ENCODE peak calls at places on chromosomes 7 and 10, in nine cellular contexts. One of them, this sample, is unnamed.

GRCh38 chr10:106910666-106911065 is 253.8 kb downstream of the SORCS1 start:
- DNase-seq in NCI-H748 treated with DMSO at 0.1 percent for 48 hours: no peak
- DNase-seq in breast epithelium: no peak
- DNase-seq in COLO829: no peak
- DNase-seq in stimulated activated CD4-positive, alpha-beta T cell treated with anti-CD3 and anti-CD28 coated beads, Interleukin-1b, Interleukin-23, amount 100 ng/mL, for 1 hour: no peak
- DNase-seq in astrocyte of the spinal cord: no peak
- DNase-seq in activated CD8-positive, alpha-beta memory T cell treated with anti-CD3 and anti-CD28 coated beads for 24 hours: no peak
- DNase-seq in Daoy: no peak
- DNase-seq in AG08395: no peak
- DNase-seq in this sample: no peak

GRCh38 chr7:50661345-50662058 is 96.3 kb upstream of the DDC start:
- DNase-seq in NCI-H748 treated with DMSO at 0.1 percent for 48 hours: no peak
- DNase-seq in breast epithelium: no peak
- DNase-seq in COLO829: no peak
- DNase-seq in stimulated activated CD4-positive, alpha-beta T cell treated with anti-CD3 and anti-CD28 coated beads, Interleukin-1b, Interleukin-23, amount 100 ng/mL, for 1 hour: no peak
- DNase-seq in astrocyte of the spinal cord: no peak
- DNase-seq in activated CD8-positive, alpha-beta memory T cell treated with anti-CD3 and anti-CD28 coated beads for 24 hours: peak
- DNase-seq in Daoy: no peak
- DNase-seq in AG08395: no peak
- DNase-seq in this sample: no peak

GRCh38 chr10:15361131-15361530 is 10.0 kb downstream of the FAM171A1 start:
- DNase-seq in NCI-H748 treated with DMSO at 0.1 percent for 48 hours: no peak
- DNase-seq in breast epithelium: no peak
- DNase-seq in COLO829: no peak
- DNase-seq in stimulated activated CD4-positive, alpha-beta T cell treated with anti-CD3 and anti-CD28 coated beads, Interleukin-1b, Interleukin-23, amount 100 ng/mL, for 1 hour: no peak
- DNase-seq in astrocyte of the spinal cord: no peak
- DNase-seq in activated CD8-positive, alpha-beta memory T cell treated with anti-CD3 and anti-CD28 coated beads for 24 hours: no peak
- DNase-seq in Daoy: no peak
- DNase-seq in AG08395: no peak
- DNase-seq in this sample: no peak

GRCh38 chr10:89064764-89065163 is 74.2 kb downstream of the FAS start:
- DNase-seq in NCI-H748 treated with DMSO at 0.1 percent for 48 hours: no peak
- DNase-seq in breast epithelium: no peak
- DNase-seq in COLO829: no peak
- DNase-seq in stimulated activated CD4-positive, alpha-beta T cell treated with anti-CD3 and anti-CD28 coated beads, Interleukin-1b, Interleukin-23, amount 100 ng/mL, for 1 hour: no peak
- DNase-seq in astrocyte of the spinal cord: peak
- DNase-seq in activated CD8-positive, alpha-beta memory T cell treated with anti-CD3 and anti-CD28 coated beads for 24 hours: no peak
- DNase-seq in Daoy: no peak
- DNase-seq in AG08395: no peak
- DNase-seq in this sample: no peak

GRCh38 chr10:75223507-75223906 is 12.2 kb downstream of the COMTD1 start:
- DNase-seq in NCI-H748 treated with DMSO at 0.1 percent for 48 hours: no peak
- DNase-seq in breast epithelium: no peak
- DNase-seq in COLO829: no peak
- DNase-seq in stimulated activated CD4-positive, alpha-beta T cell treated with anti-CD3 and anti-CD28 coated beads, Interleukin-1b, Interleukin-23, amount 100 ng/mL, for 1 hour: no peak
- DNase-seq in astrocyte of the spinal cord: no peak
- DNase-seq in activated CD8-positive, alpha-beta memory T cell treated with anti-CD3 and anti-CD28 coated beads for 24 hours: no peak
- DNase-seq in Daoy: no peak
- DNase-seq in AG08395: no peak
- DNase-seq in this sample: no peak

GRCh38 chr10:124403548-124403947 is 15.2 kb downstream of the OAT start:
- DNase-seq in NCI-H748 treated with DMSO at 0.1 percent for 48 hours: peak
- DNase-seq in breast epithelium: no peak
- DNase-seq in COLO829: peak
- DNase-seq in stimulated activated CD4-positive, alpha-beta T cell treated with anti-CD3 and anti-CD28 coated beads, Interleukin-1b, Interleukin-23, amount 100 ng/mL, for 1 hour: no peak
- DNase-seq in astrocyte of the spinal cord: peak
- DNase-seq in activated CD8-positive, alpha-beta memory T cell treated with anti-CD3 and anti-CD28 coated beads for 24 hours: no peak
- DNase-seq in Daoy: peak
- DNase-seq in AG08395: peak
- DNase-seq in this sample: no peak

GRCh38 chr7:29126804-29127203 is 19.5 kb downstream of the CPVL start:
- DNase-seq in NCI-H748 treated with DMSO at 0.1 percent for 48 hours: no peak
- DNase-seq in breast epithelium: no peak
- DNase-seq in COLO829: no peak
- DNase-seq in stimulated activated CD4-positive, alpha-beta T cell treated with anti-CD3 and anti-CD28 coated beads, Interleukin-1b, Interleukin-23, amount 100 ng/mL, for 1 hour: no peak
- DNase-seq in astrocyte of the spinal cord: no peak
- DNase-seq in activated CD8-positive, alpha-beta memory T cell treated with anti-CD3 and anti-CD28 coated beads for 24 hours: no peak
- DNase-seq in Daoy: peak
- DNase-seq in AG08395: no peak
- DNase-seq in this sample: no peak

GRCh38 chr7:156461881-156462665 is 178.5 kb upstream of the RNF32 start:
- DNase-seq in NCI-H748 treated with DMSO at 0.1 percent for 48 hours: no peak
- DNase-seq in breast epithelium: no peak
- DNase-seq in COLO829: no peak
- DNase-seq in stimulated activated CD4-positive, alpha-beta T cell treated with anti-CD3 and anti-CD28 coated beads, Interleukin-1b, Interleukin-23, amount 100 ng/mL, for 1 hour: no peak
- DNase-seq in astrocyte of the spinal cord: no peak
- DNase-seq in activated CD8-positive, alpha-beta memory T cell treated with anti-CD3 and anti-CD28 coated beads for 24 hours: peak
- DNase-seq in Daoy: no peak
- DNase-seq in AG08395: no peak
- DNase-seq in this sample: no peak

GRCh38 chr7:35513828-35514227 is 181.1 kb downstream of the HERPUD2 start:
- DNase-seq in NCI-H748 treated with DMSO at 0.1 percent for 48 hours: no peak
- DNase-seq in breast epithelium: no peak
- DNase-seq in COLO829: no peak
- DNase-seq in stimulated activated CD4-positive, alpha-beta T cell treated with anti-CD3 and anti-CD28 coated beads, Interleukin-1b, Interleukin-23, amount 100 ng/mL, for 1 hour: no peak
- DNase-seq in astrocyte of the spinal cord: peak
- DNase-seq in activated CD8-positive, alpha-beta memory T cell treated with anti-CD3 and anti-CD28 coated beads for 24 hours: no peak
- DNase-seq in Daoy: peak
- DNase-seq in AG08395: no peak
- DNase-seq in this sample: no peak

GRCh38 chr10:77597560-77597959 is 40.0 kb downstream of the KCNMA1 start:
- DNase-seq in NCI-H748 treated with DMSO at 0.1 percent for 48 hours: no peak
- DNase-seq in breast epithelium: no peak
- DNase-seq in COLO829: no peak
- DNase-seq in stimulated activated CD4-positive, alpha-beta T cell treated with anti-CD3 and anti-CD28 coated beads, Interleukin-1b, Interleukin-23, amount 100 ng/mL, for 1 hour: no peak
- DNase-seq in astrocyte of the spinal cord: no peak
- DNase-seq in activated CD8-positive, alpha-beta memory T cell treated with anti-CD3 and anti-CD28 coated beads for 24 hours: no peak
- DNase-seq in Daoy: no peak
- DNase-seq in AG08395: no peak
- DNase-seq in this sample: no peak

GRCh38 chr7:73451780-73452398 is 18.3 kb downstream of the FZD9 start:
- DNase-seq in NCI-H748 treated with DMSO at 0.1 percent for 48 hours: peak
- DNase-seq in breast epithelium: no peak
- DNase-seq in COLO829: peak
- DNase-seq in stimulated activated CD4-positive, alpha-beta T cell treated with anti-CD3 and anti-CD28 coated beads, Interleukin-1b, Interleukin-23, amount 100 ng/mL, for 1 hour: no peak
- DNase-seq in astrocyte of the spinal cord: peak
- DNase-seq in activated CD8-positive, alpha-beta memory T cell treated with anti-CD3 and anti-CD28 coated beads for 24 hours: no peak
- DNase-seq in Daoy: peak
- DNase-seq in AG08395: peak
- DNase-seq in this sample: no peak

GRCh38 chr7:7970620-7971307 is 2.2 kb downstream of the GLCCI1 start:
- DNase-seq in NCI-H748 treated with DMSO at 0.1 percent for 48 hours: peak
- DNase-seq in breast epithelium: no peak
- DNase-seq in COLO829: no peak
- DNase-seq in stimulated activated CD4-positive, alpha-beta T cell treated with anti-CD3 and anti-CD28 coated beads, Interleukin-1b, Interleukin-23, amount 100 ng/mL, for 1 hour: no peak
- DNase-seq in astrocyte of the spinal cord: peak
- DNase-seq in activated CD8-positive, alpha-beta memory T cell treated with anti-CD3 and anti-CD28 coated beads for 24 hours: no peak
- DNase-seq in Daoy: peak
- DNase-seq in AG08395: peak
- DNase-seq in this sample: no peak

GRCh38 chr7:32618987-32619386 is 123.7 kb downstream of the AVL9 start:
- DNase-seq in NCI-H748 treated with DMSO at 0.1 percent for 48 hours: no peak
- DNase-seq in breast epithelium: no peak
- DNase-seq in COLO829: no peak
- DNase-seq in stimulated activated CD4-positive, alpha-beta T cell treated with anti-CD3 and anti-CD28 coated beads, Interleukin-1b, Interleukin-23, amount 100 ng/mL, for 1 hour: no peak
- DNase-seq in astrocyte of the spinal cord: no peak
- DNase-seq in activated CD8-positive, alpha-beta memory T cell treated with anti-CD3 and anti-CD28 coated beads for 24 hours: no peak
- DNase-seq in Daoy: peak
- DNase-seq in AG08395: no peak
- DNase-seq in this sample: no peak

GRCh38 chr10:74827694-74828093 is 1.3 kb downstream of the KAT6B start:
- DNase-seq in NCI-H748 treated with DMSO at 0.1 percent for 48 hours: no peak
- DNase-seq in breast epithelium: no peak
- DNase-seq in COLO829: no peak
- DNase-seq in stimulated activated CD4-positive, alpha-beta T cell treated with anti-CD3 and anti-CD28 coated beads, Interleukin-1b, Interleukin-23, amount 100 ng/mL, for 1 hour: no peak
- DNase-seq in astrocyte of the spinal cord: no peak
- DNase-seq in activated CD8-positive, alpha-beta memory T cell treated with anti-CD3 and anti-CD28 coated beads for 24 hours: no peak
- DNase-seq in Daoy: no peak
- DNase-seq in AG08395: no peak
- DNase-seq in this sample: no peak

GRCh38 chr7:1890289-1891235 is 220.5 kb downstream of the ELFN1 start:
- DNase-seq in NCI-H748 treated with DMSO at 0.1 percent for 48 hours: no peak
- DNase-seq in breast epithelium: no peak
- DNase-seq in COLO829: no peak
- DNase-seq in stimulated activated CD4-positive, alpha-beta T cell treated with anti-CD3 and anti-CD28 coated beads, Interleukin-1b, Interleukin-23, amount 100 ng/mL, for 1 hour: no peak
- DNase-seq in astrocyte of the spinal cord: no peak
- DNase-seq in activated CD8-positive, alpha-beta memory T cell treated with anti-CD3 and anti-CD28 coated beads for 24 hours: no peak
- DNase-seq in Daoy: no peak
- DNase-seq in AG08395: no peak
- DNase-seq in this sample: no peak